ENCODE peak calls at places on chromosome 4, in ten cellular contexts. X is H9, O is kidney, B is tibial artery, C is fibroblast of lung, I is left ventricle myocardium inferior, F is lower lobe of right lung, M is astrocyte, Z is A549, E is dorsolateral prefrontal cortex. U is an unnamed sample.

GRCh38 chr4:87739494-87739893 is 59.9 kb upstream of the IBSP start:
- DNase-seq in X (no peak), O (no peak), B (no peak), C (no peak), I (no peak), F (no peak), M (no peak), Z (no peak), E (no peak), U (no peak)

GRCh38 chr4:26916195-26916594 is 55.6 kb downstream of the STIM2 start:
- DNase-seq in X (no peak), O (no peak), B (no peak), C (no peak), I (no peak), F (no peak), M (no peak), Z (no peak), E (no peak), U (peak)

GRCh38 chr4:38861791-38862190 is 5.2 kb upstream of the TLR6 start:
- DNase-seq in X (no peak), O (no peak), B (no peak), C (no peak), I (no peak), F (no peak), M (no peak), Z (no peak), E (no peak), U (no peak)

GRCh38 chr4:40316782-40317635 is 18.1 kb upstream of the CHRNA9 start:
- DNase-seq in X (peak), O (no peak), B (no peak), C (peak), I (no peak), F (no peak), M (peak), Z (no peak), E (no peak), U (peak)

GRCh38 chr4:19936471-19936870 is 315.2 kb upstream of the SLIT2 start:
- DNase-seq in X (no peak), O (no peak), B (no peak), C (peak), I (no peak), F (no peak), M (peak), Z (no peak), E (no peak), U (peak)

GRCh38 chr4:92988301-92988700 is 684.5 kb downstream of the GRID2 start:
- DNase-seq in X (no peak), O (no peak), B (no peak), C (no peak), I (no peak), F (no peak), M (no peak), Z (no peak), E (no peak), U (no peak)

GRCh38 chr4:114015444-114015899 is 36.0 kb upstream of the ARSJ start:
- DNase-seq in X (no peak), O (no peak), B (no peak), C (peak), I (no peak), F (no peak), M (peak), Z (peak), E (no peak), U (peak)

GRCh38 chr4:112514449-112515277 is 1.3 kb downstream of the NEUROG2 start:
- DNase-seq in X (peak), O (no peak), B (no peak), C (no peak), I (no peak), F (no peak), M (no peak), Z (no peak), E (no peak), U (no peak)

GRCh38 chr4:94889523-94889922 is 131.8 kb downstream of the BMPR1B start:
- DNase-seq in X (no peak), O (no peak), B (no peak), C (no peak), I (no peak), F (no peak), M (no peak), Z (no peak), E (no peak), U (no peak)

GRCh38 chr4:109996531-109996930 is 83.8 kb downstream of the EGF start:
- DNase-seq in X (no peak), O (no peak), B (no peak), C (no peak), I (no peak), F (no peak), M (no peak), Z (no peak), E (no peak), U (no peak)

GRCh38 chr4:165879581-165879980 is 6.5 kb downstream of the TLL1 start:
- DNase-seq in X (no peak), O (peak), B (no peak), C (no peak), I (no peak), F (no peak), M (no peak), Z (no peak), E (no peak), U (no peak)

GRCh38 chr4:6088950-6089349 is 70.7 kb upstream of the C4orf50 start:
- DNase-seq in X (no peak), O (no peak), B (no peak), C (no peak), I (no peak), F (no peak), M (no peak), Z (no peak), E (no peak), U (no peak)

GRCh38 chr4:112813790-112814189 is 176.8 kb downstream of the LARP7 start:
- DNase-seq in X (no peak), O (no peak), B (no peak), C (peak), I (no peak), F (no peak), M (peak), Z (no peak), E (no peak), U (peak)

GRCh38 chr4:1402516-1403101 is 3.6 kb downstream of the NKX1-1 start:
- DNase-seq in X (peak), O (peak), B (no peak), C (no peak), I (no peak), F (peak), M (no peak), Z (no peak), E (no peak), U (no peak)

GRCh38 chr4:6178757-6179156 is 21.6 kb downstream of the JAKMIP1 start:
- DNase-seq in X (no peak), O (no peak), B (no peak), C (no peak), I (no peak), F (no peak), M (no peak), Z (no peak), E (no peak), U (no peak)

GRCh38 chr4:168221298-168221697 is 97.3 kb downstream of the DDX60 start:
- DNase-seq in X (no peak), O (no peak), B (no peak), C (peak), I (no peak), F (no peak), M (peak), Z (no peak), E (no peak), U (peak)

GRCh38 chr4:136749988-136750387 is 782.3 kb downstream of the PCDH18 start:
- DNase-seq in X (no peak), O (no peak), B (no peak), C (no peak), I (no peak), F (no peak), M (no peak), Z (no peak), E (no peak), U (no peak)

GRCh38 chr4:143400082-143400481 is 63.4 kb downstream of the GAB1 start:
- DNase-seq in X (no peak), O (no peak), B (no peak), C (no peak), I (no peak), F (no peak), M (no peak), Z (no peak), E (no peak), U (no peak)

GRCh38 chr4:143399113-143399949 is 62.7 kb downstream of the GAB1 start:
- DNase-seq in X (no peak), O (no peak), B (no peak), C (peak), I (no peak), F (no peak), M (no peak), Z (no peak), E (no peak), U (peak)

GRCh38 chr4:143396695-143397094 is 60.0 kb downstream of the GAB1 start:
- DNase-seq in X (no peak), O (no peak), B (no peak), C (no peak), I (no peak), F (no peak), M (no peak), Z (no peak), E (no peak), U (peak)

GRCh38 chr4:143397335-143397734 is 60.7 kb downstream of the GAB1 start:
- DNase-seq in X (no peak), O (no peak), B (no peak), C (peak), I (no peak), F (no peak), M (no peak), Z (no peak), E (no peak), U (peak)

GRCh38 chr4:143397887-143398286 is 61.2 kb downstream of the GAB1 start:
- DNase-seq in X (no peak), O (no peak), B (no peak), C (peak), I (no peak), F (no peak), M (no peak), Z (no peak), E (no peak), U (peak)
- H3K27ac ChIP-seq in X (no peak), O (no peak), B (peak), C (peak), I (peak), F (no peak), M (peak), Z (no peak), E (peak), U (peak)

DNA sequence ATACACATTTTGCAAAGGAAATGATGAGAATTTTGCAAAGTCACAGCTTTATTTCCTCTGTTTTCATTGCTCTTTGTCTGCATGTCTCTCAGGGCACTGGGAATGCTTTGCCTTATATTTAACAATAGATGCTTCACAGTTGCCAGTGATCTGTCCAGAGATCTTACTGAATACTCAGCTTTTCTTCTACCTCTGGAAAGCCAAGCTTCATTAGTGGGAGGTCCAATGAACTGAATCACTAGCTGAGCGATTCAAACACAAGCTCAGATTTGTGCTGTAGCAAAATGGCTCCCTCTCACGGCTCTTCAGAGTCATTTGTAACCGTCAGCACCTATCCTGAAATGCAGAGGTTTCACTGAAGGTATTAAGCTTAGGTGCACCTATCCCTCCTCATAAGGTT is 138.9 kb downstream of the DCLK2 start:
- DNase-seq in X (no peak), O (no peak), B (no peak), C (peak), I (no peak), F (no peak), M (peak), Z (no peak), E (no peak), U (peak)
- TF ChIP-seq CTCF in X (peak), O (peak), B (peak), C (peak), I (peak), F (no peak), M (peak), Z (peak), E (peak), U (peak)

DNA sequence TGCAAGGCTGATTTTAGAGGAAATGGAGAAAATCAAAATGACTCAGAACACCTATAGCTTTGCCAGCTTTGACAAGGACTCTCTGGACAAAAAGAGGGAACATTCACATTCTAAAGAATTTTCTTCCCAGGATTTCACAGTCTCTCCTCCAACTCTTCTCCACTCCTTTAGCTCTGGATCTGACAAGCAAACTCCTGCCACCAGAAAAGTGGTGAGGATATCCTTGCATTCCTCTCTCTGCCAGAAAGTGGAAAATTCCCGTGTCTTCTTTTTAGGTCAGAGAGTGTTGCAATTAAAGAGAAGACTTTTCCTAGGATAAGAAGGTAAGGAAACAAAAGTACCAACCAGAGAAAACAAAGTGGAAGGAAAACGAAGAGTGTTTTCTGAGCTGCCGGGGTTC is 16.1 kb upstream of the PDGFRA start:
- DNase-seq in X (no peak), O (no peak), B (no peak), C (no peak), I (no peak), F (no peak), M (no peak), Z (no peak), E (no peak), U (no peak)
- H3K27ac ChIP-seq in X (no peak), O (no peak), B (no peak), C (no peak), I (peak), F (no peak), M (no peak), Z (no peak), E (no peak), U (no peak)

GRCh38 chr4:82886145-82886942 is 4.6 kb downstream of the SEC31A start:
- DNase-seq in X (no peak), O (no peak), B (no peak), C (no peak), I (no peak), F (no peak), M (no peak), Z (no peak), E (no peak), U (no peak)
- TF ChIP-seq CTCF in X (no peak), O (no peak), B (no peak), C (no peak), I (no peak), F (no peak), M (no peak), Z (no peak), E (no peak), U (no peak)

GRCh38 chr4:33841120-33841519 is 2403.2 kb downstream of the ARAP2 start:
- DNase-seq in X (no peak), O (no peak), B (no peak), C (no peak), I (no peak), F (no peak), M (no peak), Z (no peak), E (no peak), U (no peak)

GRCh38 chr4:33831667-33832066 is 2412.6 kb downstream of the ARAP2 start:
- DNase-seq in X (no peak), O (no peak), B (no peak), C (no peak), I (no peak), F (no peak), M (peak), Z (no peak), E (no peak), U (peak)

DNA sequence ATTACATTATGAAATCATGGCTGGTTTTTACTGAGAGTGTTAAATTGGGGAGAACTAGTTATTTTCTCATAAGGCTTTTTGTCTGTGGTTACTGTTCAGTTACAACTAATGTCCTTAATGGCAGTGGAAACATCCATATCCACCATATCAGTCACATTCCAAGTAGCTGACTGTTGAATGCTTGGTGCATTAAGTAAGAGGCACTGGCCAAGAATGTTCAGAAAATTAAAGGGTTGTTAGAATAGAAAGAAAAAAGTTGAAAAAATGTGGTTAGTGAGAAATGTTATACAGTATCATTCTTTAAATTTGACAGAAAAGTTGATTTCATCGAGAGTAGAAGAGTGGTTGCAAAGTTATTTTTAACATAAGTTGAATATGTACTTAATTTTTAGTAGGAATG is 2407.3 kb downstream of the ARAP2 start:
- DNase-seq in X (no peak), O (no peak), B (no peak), C (peak), I (no peak), F (no peak), M (peak), Z (no peak), E (no peak), U (peak)
- H3K27ac ChIP-seq in X (no peak), O (no peak), B (no peak), C (no peak), I (no peak), F (no peak), M (peak), Z (no peak), E (no peak), U (no peak)

GRCh38 chr4:2436301-2436700 is 17.5 kb downstream of the CFAP99 start:
- DNase-seq in X (no peak), O (no peak), B (no peak), C (no peak), I (no peak), F (no peak), M (no peak), Z (no peak), E (peak), U (no peak)
- TF ChIP-seq CTCF in X (peak), O (no peak), B (no peak), C (no peak), I (peak), F (no peak), M (no peak), Z (peak), E (peak), U (no peak)

GRCh38 chr4:47643845-47644244 is 158.8 kb downstream of the ATP10D start:
- DNase-seq in X (peak), O (no peak), B (no peak), C (no peak), I (no peak), F (no peak), M (no peak), Z (no peak), E (no peak), U (no peak)
- H3K27ac ChIP-seq in X (no peak), O (no peak), B (no peak), C (no peak), I (no peak), F (no peak), M (no peak), Z (no peak), E (no peak), U (no peak)

DNA sequence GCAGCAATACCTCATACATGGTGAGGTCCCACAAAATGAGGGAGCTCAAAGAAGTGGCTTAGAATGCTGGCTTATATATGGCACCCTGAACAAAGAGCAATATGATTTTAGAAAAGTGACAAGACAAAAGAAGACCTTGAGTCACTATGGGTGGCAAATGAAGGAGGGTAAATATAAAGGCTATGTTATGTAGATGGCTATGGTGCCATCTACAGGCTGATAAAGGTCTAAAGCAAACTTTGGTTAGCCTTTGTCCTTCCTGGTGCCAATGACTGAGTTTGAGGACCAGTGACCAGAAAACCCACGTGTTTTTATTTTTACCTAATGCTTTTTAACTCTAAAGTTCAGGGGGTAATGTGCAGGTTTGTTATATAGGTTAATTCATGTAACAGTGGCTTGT is 151.8 kb downstream of the CCNG2 start:
- DNase-seq in X (no peak), O (no peak), B (no peak), C (peak), I (no peak), F (no peak), M (peak), Z (peak), E (no peak), U (peak)
- TF ChIP-seq CTCF in X (peak), O (no peak), B (no peak), C (peak), I (peak), F (peak), M (peak), Z (peak), E (no peak), U (peak)

DNA sequence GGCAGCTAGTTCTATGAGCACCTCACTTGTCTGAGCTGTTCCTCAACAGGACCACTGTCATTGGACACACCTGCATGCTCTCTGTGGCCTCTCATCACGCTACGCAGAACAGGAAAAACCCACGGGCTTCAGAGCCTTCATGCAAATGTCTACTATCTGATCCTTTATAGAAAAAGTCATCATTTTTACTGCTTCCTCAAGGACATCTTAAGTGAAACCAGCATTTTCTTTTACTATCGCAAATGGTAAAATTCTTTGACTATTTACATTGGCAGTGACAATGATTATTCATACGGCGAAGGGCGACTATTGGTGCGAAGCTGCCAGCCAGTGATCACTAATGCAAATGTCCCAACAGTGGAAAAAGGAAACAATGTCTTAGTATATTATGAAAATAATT is 147.0 kb downstream of the AFAP1 start:
- DNase-seq in X (no peak), O (no peak), B (no peak), C (no peak), I (no peak), F (no peak), M (peak), Z (no peak), E (no peak), U (no peak)
- H3K27ac ChIP-seq in X (no peak), O (no peak), B (no peak), C (no peak), I (no peak), F (no peak), M (no peak), Z (no peak), E (no peak), U (no peak)

U was measured in IMR-90.